ENCODE peak calls at places on chromosomes 12 and 14, in six cellular contexts. K is NCI-H1694 treated with DMSO at 0.1 percent for 48 hours; J is memory B cell; Q is stimulated activated CD8-positive, alpha-beta memory T cell treated with anti-CD3 and anti-CD28 coated beads, Interleukin-4, amount 100 ng/mL, for 24 hours; A is PC-3; L is pancreas. F is an unnamed sample.

GRCh38 chr14:68736519-68736918 is 56.3 kb downstream of the ZFP36L1 start:
- DNase-seq in K (no peak), J (no peak), Q (no peak), A (no peak), L (no peak), F (no peak)

GRCh38 chr14:71001742-71002141 is 94.5 kb downstream of the PCNX1 start:
- DNase-seq in K (no peak), J (no peak), Q (no peak), A (no peak), L (no peak), F (no peak)

GRCh38 chr14:91374897-91375747 is 42.5 kb downstream of the CCDC88C start:
- DNase-seq in K (peak), J (no peak), Q (no peak), A (no peak), L (peak), F (peak)

GRCh38 chr14:29077916-29078315 is 311.3 kb downstream of the FOXG1 start:
- DNase-seq in K (no peak), J (no peak), Q (no peak), A (no peak), L (no peak), F (no peak)

GRCh38 chr14:30450620-30451019 is 108.3 kb upstream of the G2E3 start:
- DNase-seq in K (no peak), J (no peak), Q (no peak), A (no peak), L (no peak), F (no peak)

GRCh38 chr12:26197832-26198231 is 2.5 kb downstream of the SSPN start:
- DNase-seq in K (no peak), J (no peak), Q (no peak), A (peak), L (no peak), F (peak)

GRCh38 chr12:45756666-45757065 is 27.2 kb downstream of the ARID2 start:
- DNase-seq in K (no peak), J (no peak), Q (no peak), A (no peak), L (no peak), F (no peak)

GRCh38 chr12:106739318-106739717 is 35.2 kb upstream of the RIC8B start:
- DNase-seq in K (no peak), J (no peak), Q (no peak), A (peak), L (no peak), F (no peak)

GRCh38 chr12:64950899-64951298 is 126.5 kb downstream of the TBC1D30 start:
- DNase-seq in K (no peak), J (no peak), Q (no peak), A (no peak), L (no peak), F (no peak)

GRCh38 chr12:24244801-24245200 is 295.3 kb upstream of the SOX5 start:
- DNase-seq in K (no peak), J (no peak), Q (no peak), A (peak), L (no peak), F (no peak)

GRCh38 chr14:75769047-75769685 is 108.1 kb downstream of the TTLL5 start:
- DNase-seq in K (no peak), J (no peak), Q (no peak), A (peak), L (no peak), F (no peak)

GRCh38 chr14:28719130-28719529 is 47.5 kb upstream of the FOXG1 start:
- DNase-seq in K (no peak), J (no peak), Q (no peak), A (no peak), L (no peak), F (no peak)

GRCh38 chr14:102937331-102938175 is 15.1 kb downstream of the AMN start:
- DNase-seq in K (no peak), J (no peak), Q (no peak), A (no peak), L (no peak), F (no peak)

GRCh38 chr12:45051490-45052105 is 699 bp upstream of the DBX2 start:
- DNase-seq in K (peak), J (no peak), Q (no peak), A (peak), L (no peak), F (no peak)

GRCh38 chr12:86772688-86773087 is 516.5 kb upstream of the MGAT4C start:
- DNase-seq in K (no peak), J (no peak), Q (no peak), A (peak), L (no peak), F (no peak)

GRCh38 chr12:24078318-24078765 is 128.9 kb upstream of the SOX5 start:
- DNase-seq in K (no peak), J (no peak), Q (no peak), A (no peak), L (no peak), F (no peak)

GRCh38 chr14:60724080-60724618 is at the start of gene SIX4:
- DNase-seq in K (peak), J (peak), Q (no peak), A (peak), L (peak), F (peak)

GRCh38 chr14:64520699-64521098 is 16.1 kb downstream of the ZBTB1 start:
- DNase-seq in K (no peak), J (no peak), Q (no peak), A (peak), L (no peak), F (no peak)

GRCh38 chr12:857611-858010 is 91.9 kb downstream of the RAD52 start:
- DNase-seq in K (no peak), J (no peak), Q (no peak), A (peak), L (no peak), F (no peak)

GRCh38 chr12:119334459-119335170 is at the start of gene CCDC60:
- DNase-seq in K (no peak), J (no peak), Q (no peak), A (no peak), L (peak), F (peak)

GRCh38 chr14:70873627-70874026 is 33.6 kb upstream of the PCNX1 start:
- DNase-seq in K (peak), J (no peak), Q (no peak), A (no peak), L (no peak), F (no peak)